ENCODE peak calls at places on chromosome 11, in six cellular contexts. A is prostate gland, E is body of pancreas, Q is SJSA1, P is WERI-Rb-1, B is breast epithelium. Z is an unnamed sample.
A peak's percentile ranks its signal among the peaks of the same experiment; 100 is the strongest.

GRCh38 chr11:100930185-100930778 is 199.3 kb downstream of the PGR start:
- DNase-seq in A (peak; percentile 9), E (no peak), Q (no peak), P (no peak), B (no peak), Z (no peak)

GRCh38 chr11:32888805-32889204 is 3.8 kb upstream of the QSER1 start:
- DNase-seq in A (no peak), E (no peak), Q (no peak), P (no peak), B (no peak), Z (no peak)

GRCh38 chr11:11077898-11078297 is 220.0 kb upstream of the ZBED5 start:
- DNase-seq in A (no peak), E (no peak), Q (no peak), P (no peak), B (no peak), Z (no peak)

GRCh38 chr11:80155412-80156017 is 714.7 kb upstream of the TENM4 start:
- DNase-seq in A (no peak), E (no peak), Q (no peak), P (peak; percentile 7), B (no peak), Z (peak; percentile 62)

GRCh38 chr11:34084637-34085036 is 20.8 kb upstream of the NAT10 start:
- DNase-seq in A (no peak), E (no peak), Q (no peak), P (no peak), B (no peak), Z (no peak)

GRCh38 chr11:78080818-78081495 is 1.3 kb upstream of the NDUFC2 start:
- DNase-seq in A (no peak), E (no peak), Q (peak; percentile 84), P (no peak), B (no peak), Z (no peak)

GRCh38 chr11:124920870-124921609 is 2.0 kb downstream of the HEPN1 start:
- DNase-seq in A (peak; percentile 39), E (peak; percentile 45), Q (peak; percentile 79), P (peak; percentile 90), B (peak; percentile 43), Z (peak; percentile 78)

GRCh38 chr11:19821412-19821875 is 108.8 kb downstream of the NAV2 start:
- DNase-seq in A (no peak), E (peak; percentile 47), Q (no peak), P (no peak), B (no peak), Z (no peak)

GRCh38 chr11:9624448-9624847 is 39.4 kb upstream of the SWAP70 start:
- DNase-seq in A (no peak), E (no peak), Q (no peak), P (no peak), B (no peak), Z (no peak)

GRCh38 chr11:108559904-108560303 is 33.7 kb downstream of the EXPH5 start:
- DNase-seq in A (no peak), E (no peak), Q (no peak), P (no peak), B (no peak), Z (no peak)

GRCh38 chr11:133163463-133164419 is 368.6 kb downstream of the OPCML start:
- DNase-seq in A (peak; percentile 20), E (no peak), Q (no peak), P (peak; percentile 38), B (no peak), Z (peak; percentile 3)

GRCh38 chr11:131982154-131982553 is 611.7 kb downstream of the NTM start:
- DNase-seq in A (no peak), E (no peak), Q (no peak), P (no peak), B (no peak), Z (no peak)

GRCh38 chr11:113477321-113477720 is 2.1 kb upstream of the DRD2 start:
- DNase-seq in A (no peak), E (no peak), Q (no peak), P (peak; percentile 76), B (no peak), Z (peak; percentile 71)

GRCh38 chr11:115469361-115469760 is 34.9 kb downstream of the CADM1 start:
- DNase-seq in A (no peak), E (no peak), Q (no peak), P (no peak), B (no peak), Z (no peak)

GRCh38 chr11:11022126-11022730 is 164.4 kb upstream of the ZBED5 start:
- DNase-seq in A (no peak), E (no peak), Q (no peak), P (no peak), B (no peak), Z (no peak)

GRCh38 chr11:123386746-123387510 is 43.1 kb upstream of the GRAMD1B start:
- DNase-seq in A (no peak), E (no peak), Q (no peak), P (no peak), B (no peak), Z (peak; percentile 12)
- H3K4me3 ChIP-seq in A (no peak overlapping the region), E (no peak overlapping the region), Q (no peak overlapping the region), P (no peak overlapping the region), B (no peak overlapping the region), Z (no peak overlapping the region)

GRCh38 chr11:119677840-119678239 is 51.2 kb downstream of the NECTIN1 start:
- DNase-seq in A (no peak), E (no peak), Q (no peak), P (no peak), B (no peak), Z (no peak)
- H3K27me3 ChIP-seq in A (no peaks in the 10 kb centered on the region), E (no peaks in the 10 kb centered on the region), Q (no peaks in the 10 kb centered on the region), P (no peaks in the 10 kb centered on the region), B (no peaks in the 10 kb centered on the region), Z (no peaks in the 10 kb centered on the region)

DNA sequence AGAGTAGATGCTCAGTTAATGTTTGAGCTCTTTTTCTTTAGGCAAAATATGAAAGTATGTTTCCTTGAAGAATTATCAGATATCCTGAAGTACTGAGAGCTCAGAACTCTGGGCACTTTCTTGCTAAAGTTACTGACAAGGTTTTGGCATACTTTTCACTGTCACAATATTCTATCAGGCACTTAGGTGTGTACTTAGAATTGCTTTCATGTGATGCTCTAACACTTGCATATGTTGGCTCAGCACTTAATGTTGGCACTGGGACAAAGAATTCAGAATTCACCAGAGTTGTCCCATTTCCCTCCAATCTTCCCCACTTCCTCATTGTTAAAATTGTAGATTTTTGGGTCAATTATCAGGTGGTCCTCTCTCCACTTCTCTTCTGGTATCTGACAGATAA is 5.0 kb downstream of the MMP20 start:
- DNase-seq in A (no peak), E (no peak), Q (no peak), P (no peak), B (no peak), Z (no peak)
- H3K36me3 ChIP-seq in A (no peaks in the 10 kb centered on the region), E (no peaks in the 10 kb centered on the region), Q (no peaks in the 10 kb centered on the region), P (no peaks in the 10 kb centered on the region), B (no peaks in the 10 kb centered on the region), Z (no peaks in the 10 kb centered on the region)

DNA sequence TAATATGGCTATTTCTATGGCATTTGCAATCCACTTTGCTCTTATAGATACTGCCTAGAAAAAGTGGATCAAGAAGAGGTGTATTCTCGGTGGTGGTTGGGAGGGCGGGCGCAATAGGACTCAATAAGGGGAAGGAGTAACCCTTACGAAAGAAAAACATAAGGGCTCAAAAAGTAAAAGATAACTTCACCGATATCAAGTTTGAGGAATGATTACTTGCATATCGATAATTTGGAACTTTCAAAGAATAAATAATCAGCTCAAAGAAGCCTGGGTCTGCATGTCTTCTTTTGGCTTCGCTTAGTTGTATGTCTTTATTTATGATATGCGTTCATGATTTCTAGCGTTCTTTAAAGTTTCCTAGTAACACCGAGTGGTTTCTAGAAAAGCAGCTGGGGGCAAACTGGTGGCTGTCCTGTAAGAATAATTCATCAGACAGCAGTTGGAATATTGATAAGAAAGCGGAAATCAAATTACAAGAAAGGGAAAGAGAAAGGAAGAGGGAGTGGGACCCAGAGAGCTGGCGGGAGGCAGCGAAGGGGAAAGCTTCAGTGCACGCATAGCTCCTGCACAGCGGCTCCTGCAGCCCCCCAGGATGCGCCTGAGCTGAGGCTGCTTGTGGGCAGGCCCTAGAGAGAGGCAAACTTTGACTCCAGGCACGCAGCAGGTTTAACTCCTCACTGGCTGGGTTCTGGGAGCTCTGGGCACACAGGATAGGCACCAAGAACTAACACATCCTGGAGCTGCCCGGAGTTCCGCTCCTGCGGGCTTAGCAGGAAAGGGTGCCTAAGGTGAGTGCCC is 9.1 kb upstream of the FLI1 start:
- DNase-seq in A (no peak), E (no peak), Q (no peak), P (no peak), B (no peak), Z (no peak)
- H3K4me3 ChIP-seq in A (no peak overlapping the region), E (no peak overlapping the region), Q (no peak overlapping the region), P (no peak overlapping the region), B (peak overlapping the region; percentile 19), Z (no peak overlapping the region)

DNA sequence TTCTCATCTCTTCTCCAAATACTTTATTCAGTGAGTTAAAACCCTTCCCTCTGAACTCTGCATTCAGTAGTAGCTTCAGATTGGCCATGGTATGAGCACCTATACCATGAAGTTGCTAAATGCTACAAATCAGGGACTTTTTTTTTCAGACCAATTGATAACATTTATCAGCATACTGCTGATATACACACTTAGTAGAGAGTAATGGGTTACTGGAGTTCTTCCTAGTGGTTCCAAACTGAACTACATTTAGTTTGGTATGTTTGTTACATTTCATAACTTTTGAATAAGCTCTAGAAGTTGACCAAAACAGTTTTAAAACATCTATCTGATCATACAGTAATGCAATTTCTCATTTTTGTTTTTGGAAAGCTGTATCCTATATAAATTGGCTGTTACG is 104.7 kb downstream of the DCDC1 start:
- DNase-seq in A (no peak), E (no peak), Q (no peak), P (no peak), B (no peak), Z (no peak)
- H3K27me3 ChIP-seq in A (no peaks in the 10 kb centered on the region), E (no peaks in the 10 kb centered on the region), Q (no peaks in the 10 kb centered on the region), P (no peaks in the 10 kb centered on the region), B (no peaks in the 10 kb centered on the region), Z (no peaks in the 10 kb centered on the region)